ENCODE peak calls at places on chromosome 17, in six cellular contexts. R, W, V, Y, C and I are unnamed samples.

GRCh38 chr17:2595736-2596135 is 2.3 kb downstream of the PAFAH1B1 start:
- DNase-seq in R (no peak), W (no peak), V (no peak), Y (no peak), C (no peak), I (peak)

GRCh38 chr17:39002991-39003715 is 36.0 kb upstream of the FBXO47 start:
- DNase-seq in R (no peak), W (peak), V (peak), Y (no peak), C (no peak), I (peak)

GRCh38 chr17:50627782-50628601 is 6.7 kb upstream of the ABCC3 start:
- DNase-seq in R (no peak), W (no peak), V (no peak), Y (no peak), C (no peak), I (no peak)

GRCh38 chr17:6085812-6086211 is 15.6 kb downstream of the WSCD1 start:
- DNase-seq in R (no peak), W (no peak), V (no peak), Y (no peak), C (no peak), I (no peak)

GRCh38 chr17:21007646-21008045 is 35.2 kb downstream of the USP22 start:
- DNase-seq in R (no peak), W (no peak), V (no peak), Y (no peak), C (no peak), I (peak)

GRCh38 chr17:38980455-38981217 is 13.4 kb upstream of the FBXO47 start:
- DNase-seq in R (no peak), W (no peak), V (no peak), Y (no peak), C (no peak), I (no peak)

GRCh38 chr17:36816214-36816613 is 121.1 kb upstream of the LHX1 start:
- DNase-seq in R (no peak), W (no peak), V (no peak), Y (no peak), C (no peak), I (no peak)

GRCh38 chr17:47844814-47845453 is 3.9 kb upstream of the SCRN2 start:
- DNase-seq in R (no peak), W (no peak), V (no peak), Y (no peak), C (no peak), I (no peak)

GRCh38 chr17:61487161-61487654 is 35.0 kb downstream of the TBX4 start:
- DNase-seq in R (no peak), W (no peak), V (no peak), Y (no peak), C (no peak), I (no peak)

GRCh38 chr17:56994009-56994792 is 16.3 kb downstream of the SCPEP1 start:
- DNase-seq in R (no peak), W (no peak), V (no peak), Y (no peak), C (no peak), I (no peak)